ENCODE peak calls at places on chromosomes 4 and X, in nine cellular contexts. One of them, this sample, is unnamed.

GRCh38 chrX:153900806-153901752 is 3.4 kb upstream of the AVPR2 start:
- DNase-seq in neural progenitor cell: peak; percentile 35
- DNase-seq in dorsolateral prefrontal cortex: no peak
- DNase-seq in Panc1: no peak
- DNase-seq in HepG2: no peak
- DNase-seq in thoracic aorta: no peak
- DNase-seq in hepatocyte: peak; percentile 43
- DNase-seq in Peyer's patch: peak; percentile 68
- DNase-seq in fibroblast of lung: peak; percentile 81
- DNase-seq in this sample: peak; percentile 28

GRCh38 chr4:88880501-88881226 is 176.3 kb downstream of the FAM13A start:
- DNase-seq in neural progenitor cell: no peak
- DNase-seq in Panc1: no peak
- DNase-seq in hepatocyte: no peak
- DNase-seq in fibroblast of lung: no peak
- DNase-seq in dorsolateral prefrontal cortex: no peak
- DNase-seq in Peyer's patch: no peak
- DNase-seq in thoracic aorta: no peak
- DNase-seq in HepG2: no peak
- DNase-seq in this sample: no peak

GRCh38 chrX:103818844-103819243 is 13.2 kb downstream of the RAB9B start:
- DNase-seq in hepatocyte: peak; percentile 11
- DNase-seq in neural progenitor cell: no peak
- DNase-seq in thoracic aorta: no peak
- DNase-seq in dorsolateral prefrontal cortex: no peak
- DNase-seq in fibroblast of lung: no peak
- DNase-seq in Peyer's patch: no peak
- DNase-seq in Panc1: no peak
- DNase-seq in HepG2: no peak
- DNase-seq in this sample: no peak

GRCh38 chrX:131792789-131793462 is 230.2 kb upstream of the STK26 start:
- DNase-seq in thoracic aorta: no peak
- DNase-seq in neural progenitor cell: no peak
- DNase-seq in dorsolateral prefrontal cortex: peak; percentile 45
- DNase-seq in HepG2: no peak
- DNase-seq in Peyer's patch: peak; percentile 88
- DNase-seq in fibroblast of lung: peak; percentile 81
- DNase-seq in Panc1: peak; percentile 92
- DNase-seq in hepatocyte: no peak
- DNase-seq in this sample: no peak

GRCh38 chr4:16067515-16067914 is 16.3 kb downstream of the PROM1 start:
- DNase-seq in hepatocyte: no peak
- DNase-seq in neural progenitor cell: no peak
- DNase-seq in Panc1: no peak
- DNase-seq in fibroblast of lung: peak; percentile 22
- DNase-seq in dorsolateral prefrontal cortex: no peak
- DNase-seq in HepG2: peak; percentile 52
- DNase-seq in thoracic aorta: no peak
- DNase-seq in Peyer's patch: no peak
- DNase-seq in this sample: no peak

GRCh38 chr4:5206391-5206790 is 155.1 kb downstream of the STK32B start:
- DNase-seq in fibroblast of lung: peak; percentile 93
- DNase-seq in HepG2: no peak
- DNase-seq in dorsolateral prefrontal cortex: peak; percentile 50
- DNase-seq in thoracic aorta: no peak
- DNase-seq in hepatocyte: no peak
- DNase-seq in Peyer's patch: no peak
- DNase-seq in Panc1: no peak
- DNase-seq in neural progenitor cell: no peak
- DNase-seq in this sample: no peak

GRCh38 chr4:177128306-177128705 is 181.4 kb upstream of the NEIL3 start:
- DNase-seq in neural progenitor cell: no peak
- DNase-seq in fibroblast of lung: peak; percentile 82
- DNase-seq in HepG2: no peak
- DNase-seq in dorsolateral prefrontal cortex: no peak
- DNase-seq in Peyer's patch: no peak
- DNase-seq in thoracic aorta: no peak
- DNase-seq in Panc1: no peak
- DNase-seq in hepatocyte: no peak
- DNase-seq in this sample: no peak

GRCh38 chr4:158090323-158090722 is 82.5 kb downstream of the GASK1B start:
- DNase-seq in Peyer's patch: no peak
- DNase-seq in thoracic aorta: no peak
- DNase-seq in HepG2: no peak
- DNase-seq in Panc1: no peak
- DNase-seq in hepatocyte: no peak
- DNase-seq in neural progenitor cell: no peak
- DNase-seq in fibroblast of lung: peak; percentile 54
- DNase-seq in dorsolateral prefrontal cortex: no peak
- DNase-seq in this sample: no peak

GRCh38 chrX:14362731-14363130 is 166.6 kb upstream of the GLRA2 start:
- DNase-seq in hepatocyte: no peak
- DNase-seq in neural progenitor cell: no peak
- DNase-seq in thoracic aorta: no peak
- DNase-seq in HepG2: no peak
- DNase-seq in Panc1: no peak
- DNase-seq in fibroblast of lung: peak; percentile 44
- DNase-seq in Peyer's patch: no peak
- DNase-seq in dorsolateral prefrontal cortex: no peak
- DNase-seq in this sample: no peak

GRCh38 chr4:140641105-140641555 is 72.4 kb upstream of the UCP1 start:
- DNase-seq in HepG2: peak; percentile 90
- DNase-seq in Peyer's patch: no peak
- DNase-seq in thoracic aorta: no peak
- DNase-seq in neural progenitor cell: no peak
- DNase-seq in fibroblast of lung: no peak
- DNase-seq in hepatocyte: no peak
- DNase-seq in dorsolateral prefrontal cortex: no peak
- DNase-seq in Panc1: no peak
- DNase-seq in this sample: no peak

GRCh38 chr4:97548943-97549583 is 594.2 kb downstream of the STPG2 start:
- DNase-seq in neural progenitor cell: no peak
- DNase-seq in thoracic aorta: no peak
- DNase-seq in Panc1: no peak
- DNase-seq in Peyer's patch: no peak
- DNase-seq in HepG2: no peak
- DNase-seq in dorsolateral prefrontal cortex: no peak
- DNase-seq in fibroblast of lung: no peak
- DNase-seq in hepatocyte: no peak
- DNase-seq in this sample: no peak

GRCh38 chrX:97446298-97446882 is 562.7 kb downstream of the RPA4 start:
- DNase-seq in Peyer's patch: no peak
- DNase-seq in Panc1: no peak
- DNase-seq in fibroblast of lung: peak; percentile 5
- DNase-seq in neural progenitor cell: no peak
- DNase-seq in thoracic aorta: no peak
- DNase-seq in dorsolateral prefrontal cortex: no peak
- DNase-seq in hepatocyte: no peak
- DNase-seq in HepG2: no peak
- DNase-seq in this sample: no peak
- TF ChIP-seq CTCF in Peyer's patch: no peak
- TF ChIP-seq CTCF in Panc1: no peak
- TF ChIP-seq CTCF in fibroblast of lung: no peak
- TF ChIP-seq CTCF in neural progenitor cell: peak; percentile 54
- TF ChIP-seq CTCF in thoracic aorta: no peak
- TF ChIP-seq CTCF in dorsolateral prefrontal cortex: no peak
- TF ChIP-seq CTCF in hepatocyte: peak; percentile 38
- TF ChIP-seq CTCF in HepG2: no peak
- TF ChIP-seq CTCF in this sample: no peak

DNA sequence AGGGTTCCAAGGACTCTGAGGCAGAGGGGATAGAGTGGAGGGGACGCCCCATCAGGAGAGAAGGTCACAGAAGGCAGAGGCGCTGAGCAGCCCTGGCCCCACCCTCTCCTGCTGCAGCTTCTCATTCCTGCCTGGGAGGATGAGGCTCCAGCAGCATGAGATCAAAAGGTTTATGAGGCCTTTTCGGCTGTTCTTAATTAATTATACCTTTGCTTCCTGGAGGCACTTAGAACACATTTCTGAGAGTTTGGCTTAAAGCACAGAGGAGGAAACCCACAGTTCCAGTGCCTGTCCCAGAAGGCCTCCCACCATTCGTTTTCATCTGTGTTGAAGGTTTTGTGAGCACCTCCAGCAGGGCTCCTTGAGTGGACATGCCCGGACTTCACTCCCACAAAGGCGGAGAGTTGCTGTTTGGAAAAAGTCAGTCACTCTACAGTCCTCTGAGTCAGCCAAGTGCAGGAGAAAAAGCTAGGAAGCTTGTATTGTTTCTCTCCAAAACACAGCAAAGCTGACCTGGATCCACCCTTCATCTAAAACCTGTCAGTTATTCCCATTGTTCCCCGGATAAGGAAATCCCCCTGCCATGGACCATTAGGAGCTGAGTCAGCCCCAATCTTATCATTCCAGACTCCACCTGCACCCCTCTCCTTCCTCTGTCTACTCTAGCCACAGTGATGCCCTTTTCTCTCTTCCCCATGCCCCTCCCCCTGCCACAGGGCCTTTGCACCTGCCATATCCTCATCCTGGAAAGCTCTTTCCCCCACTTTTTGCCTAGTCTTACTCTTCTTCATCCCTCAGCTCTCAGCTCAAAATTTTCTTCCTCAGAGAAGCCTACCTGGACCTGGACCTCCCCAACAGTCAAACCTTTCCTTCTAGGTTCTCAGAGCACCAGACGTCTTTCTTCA is 276.8 kb downstream of the FBXW7 start:
- DNase-seq in fibroblast of lung: peak; percentile 93
- DNase-seq in neural progenitor cell: no peak
- DNase-seq in Peyer's patch: no peak
- DNase-seq in hepatocyte: peak; percentile 23
- DNase-seq in dorsolateral prefrontal cortex: no peak
- DNase-seq in thoracic aorta: no peak
- DNase-seq in HepG2: peak; percentile 13
- DNase-seq in Panc1: no peak
- DNase-seq in this sample: no peak
- H3K27ac ChIP-seq in fibroblast of lung: peak overlapping the region; percentile 44
- H3K27ac ChIP-seq in neural progenitor cell: no peak overlapping the region
- H3K27ac ChIP-seq in Peyer's patch: no peak overlapping the region
- H3K27ac ChIP-seq in hepatocyte: peak overlapping the region; percentile 52
- H3K27ac ChIP-seq in dorsolateral prefrontal cortex: no peak overlapping the region
- H3K27ac ChIP-seq in thoracic aorta: no peak overlapping the region
- H3K27ac ChIP-seq in HepG2: no peak overlapping the region
- H3K27ac ChIP-seq in Panc1: no peak overlapping the region
- H3K27ac ChIP-seq in this sample: no peak overlapping the region

DNA sequence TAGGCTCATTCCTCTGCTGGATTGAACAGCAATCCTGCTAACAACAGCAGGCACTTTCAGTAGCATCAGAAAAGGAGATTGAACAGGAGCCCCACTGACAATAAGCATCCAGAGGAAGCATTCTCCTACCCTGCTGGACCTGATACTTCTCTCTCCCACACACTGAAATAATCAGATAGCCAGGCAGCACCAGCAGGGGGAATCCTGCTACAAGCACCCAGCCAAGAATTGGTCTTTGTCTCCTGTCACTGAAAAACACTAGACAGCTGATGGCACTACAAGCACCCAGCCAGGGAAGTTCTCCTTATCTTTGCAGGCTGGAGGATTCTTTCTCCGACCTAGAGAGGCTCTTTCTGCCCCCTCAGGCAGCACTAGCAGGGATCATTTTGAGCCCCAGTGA is 444.3 kb upstream of the GRIA3 start:
- DNase-seq in neural progenitor cell: peak; percentile 15
- DNase-seq in thoracic aorta: no peak
- DNase-seq in HepG2: peak; percentile 0
- DNase-seq in hepatocyte: peak; percentile 8
- DNase-seq in fibroblast of lung: peak; percentile 1
- DNase-seq in Peyer's patch: no peak
- DNase-seq in dorsolateral prefrontal cortex: no peak
- DNase-seq in Panc1: no peak
- DNase-seq in this sample: no peak
- TF ChIP-seq CTCF in neural progenitor cell: peak; percentile 16
- TF ChIP-seq CTCF in thoracic aorta: no peak
- TF ChIP-seq CTCF in HepG2: peak; percentile 27
- TF ChIP-seq CTCF in hepatocyte: peak; percentile 17
- TF ChIP-seq CTCF in fibroblast of lung: no peak
- TF ChIP-seq CTCF in Peyer's patch: no peak
- TF ChIP-seq CTCF in dorsolateral prefrontal cortex: no peak
- TF ChIP-seq CTCF in Panc1: peak; percentile 6
- TF ChIP-seq CTCF in this sample: no peak

GRCh38 chrX:9273744-9274143 is 191.1 kb upstream of the TBL1X start:
- DNase-seq in dorsolateral prefrontal cortex: no peak
- DNase-seq in fibroblast of lung: no peak
- DNase-seq in thoracic aorta: no peak
- DNase-seq in hepatocyte: no peak
- DNase-seq in neural progenitor cell: no peak
- DNase-seq in Peyer's patch: no peak
- DNase-seq in HepG2: no peak
- DNase-seq in Panc1: no peak
- DNase-seq in this sample: no peak

GRCh38 chrX:9278475-9279270 is 186.2 kb upstream of the TBL1X start:
- DNase-seq in fibroblast of lung: no peak
- DNase-seq in dorsolateral prefrontal cortex: no peak
- DNase-seq in hepatocyte: no peak
- DNase-seq in Panc1: no peak
- DNase-seq in neural progenitor cell: no peak
- DNase-seq in HepG2: no peak
- DNase-seq in Peyer's patch: no peak
- DNase-seq in thoracic aorta: no peak
- DNase-seq in this sample: no peak

GRCh38 chrX:9282325-9282724 is 182.5 kb upstream of the TBL1X start:
- DNase-seq in fibroblast of lung: no peak
- DNase-seq in Panc1: no peak
- DNase-seq in hepatocyte: no peak
- DNase-seq in neural progenitor cell: no peak
- DNase-seq in thoracic aorta: no peak
- DNase-seq in Peyer's patch: no peak
- DNase-seq in HepG2: no peak
- DNase-seq in dorsolateral prefrontal cortex: no peak
- DNase-seq in this sample: no peak

GRCh38 chrX:9279271-9279596 is 185.6 kb upstream of the TBL1X start:
- DNase-seq in hepatocyte: no peak
- DNase-seq in HepG2: no peak
- DNase-seq in Peyer's patch: no peak
- DNase-seq in fibroblast of lung: no peak
- DNase-seq in neural progenitor cell: no peak
- DNase-seq in Panc1: no peak
- DNase-seq in dorsolateral prefrontal cortex: no peak
- DNase-seq in thoracic aorta: no peak
- DNase-seq in this sample: no peak
- H3K27ac ChIP-seq in hepatocyte: peak overlapping the region; percentile 35
- H3K27ac ChIP-seq in HepG2: no peak overlapping the region
- H3K27ac ChIP-seq in Peyer's patch: no peak overlapping the region
- H3K27ac ChIP-seq in fibroblast of lung: peak overlapping the region; percentile 61
- H3K27ac ChIP-seq in neural progenitor cell: no peak overlapping the region
- H3K27ac ChIP-seq in Panc1: no peak overlapping the region
- H3K27ac ChIP-seq in dorsolateral prefrontal cortex: no peak overlapping the region
- H3K27ac ChIP-seq in thoracic aorta: no peak overlapping the region
- H3K27ac ChIP-seq in this sample: no peak overlapping the region

GRCh38 chr4:143482753-143483362 is 30.6 kb upstream of the SMARCA5 start:
- DNase-seq in thoracic aorta: no peak
- DNase-seq in Panc1: peak; percentile 2
- DNase-seq in neural progenitor cell: peak; percentile 20
- DNase-seq in dorsolateral prefrontal cortex: no peak
- DNase-seq in fibroblast of lung: peak; percentile 47
- DNase-seq in HepG2: peak; percentile 16
- DNase-seq in hepatocyte: peak; percentile 47
- DNase-seq in Peyer's patch: no peak
- DNase-seq in this sample: no peak
- TF ChIP-seq CTCF in thoracic aorta: peak; percentile 62
- TF ChIP-seq CTCF in Panc1: peak; percentile 37
- TF ChIP-seq CTCF in neural progenitor cell: peak; percentile 58
- TF ChIP-seq CTCF in dorsolateral prefrontal cortex: peak; percentile 74
- TF ChIP-seq CTCF in fibroblast of lung: peak; percentile 68
- TF ChIP-seq CTCF in HepG2: peak; percentile 63
- TF ChIP-seq CTCF in hepatocyte: peak; percentile 78
- TF ChIP-seq CTCF in Peyer's patch: peak; percentile 64
- TF ChIP-seq CTCF in this sample: no peak

This sample was measured in CD4-positive, alpha-beta T cell.